ENCODE peak calls at places on chromosomes 12 and 14, in six cellular contexts. C, L, T, Z, P and O are unnamed samples.

GRCh38 chr14:90645842-90646443 is 170.3 kb downstream of the TTC7B start:
- DNase-seq in L (no peak), T (no peak), P (no peak), C (no peak), Z (no peak), O (peak)

GRCh38 chr12:107091989-107092641 is 1.2 kb downstream of the CRY1 start:
- DNase-seq in Z (peak), L (no peak), T (peak), C (peak), P (no peak), O (peak)

GRCh38 chr14:60622210-60622919 is 26.9 kb downstream of the SIX1 start:
- DNase-seq in P (no peak), C (no peak), Z (no peak), L (no peak), T (peak), O (no peak)

GRCh38 chr12:49622501-49623141 is 740 bp upstream of the PRPF40B start:
- DNase-seq in T (no peak), C (peak), Z (peak), P (peak), L (peak), O (no peak)

GRCh38 chr12:100141998-100142850 is 450 bp downstream of the BLTP3B start:
- DNase-seq in T (peak), Z (peak), L (peak), C (peak), P (no peak), O (peak)

GRCh38 chr14:89315493-89316456 is 101.3 kb downstream of the FOXN3 start:
- DNase-seq in Z (no peak), L (no peak), C (no peak), T (no peak), P (no peak), O (no peak)

GRCh38 chr12:10590976-10591375 is 22.4 kb downstream of the MAGOHB start:
- DNase-seq in L (no peak), Z (no peak), T (no peak), C (no peak), P (no peak), O (no peak)

GRCh38 chr14:68822964-68823363 is 30.1 kb upstream of the ZFP36L1 start:
- DNase-seq in L (no peak), T (no peak), C (no peak), P (no peak), Z (no peak), O (no peak)

GRCh38 chr14:81301813-81302212 is 81.1 kb upstream of the GTF2A1 start:
- DNase-seq in L (no peak), Z (no peak), C (no peak), T (no peak), P (no peak), O (no peak)

GRCh38 chr12:13116259-13116658 is 12.8 kb upstream of the GSG1 start:
- DNase-seq in Z (no peak), T (no peak), L (no peak), C (no peak), P (no peak), O (peak)

GRCh38 chr12:94304566-94305061 is 155.1 kb downstream of the CEP83 start:
- DNase-seq in L (no peak), P (no peak), Z (no peak), C (no peak), T (peak), O (no peak)

GRCh38 chr12:116495260-116495659 is 63.9 kb upstream of the MAP1LC3B2 start:
- DNase-seq in Z (no peak), P (no peak), L (peak), C (no peak), T (peak), O (no peak)

GRCh38 chr14:51357250-51357649 is 117.2 kb downstream of the TMX1 start:
- DNase-seq in T (peak), P (no peak), Z (no peak), L (no peak), C (no peak), O (no peak)

GRCh38 chr12:70645494-70646317 is 8.5 kb upstream of the PTPRB start:
- DNase-seq in T (peak), Z (peak), C (no peak), P (peak), L (peak), O (peak)

GRCh38 chr12:996881-997280 is 5.9 kb downstream of the ERC1 start:
- DNase-seq in Z (no peak), L (no peak), P (no peak), C (no peak), T (no peak), O (no peak)

GRCh38 chr12:118402251-118402650 is 25.9 kb downstream of the SUDS3 start:
- DNase-seq in T (peak), C (no peak), L (no peak), P (no peak), Z (no peak), O (peak)

GRCh38 chr12:103729499-103729898 is 111.5 kb downstream of the NT5DC3 start:
- DNase-seq in Z (no peak), P (no peak), T (no peak), L (no peak), C (no peak), O (no peak)

GRCh38 chr14:33986804-33987203 is 35.9 kb upstream of the EGLN3 start:
- DNase-seq in C (no peak), Z (no peak), P (no peak), L (no peak), T (peak), O (peak)

GRCh38 chr12:67826148-67826547 is 163.1 kb upstream of the IFNG-AS1 start:
- DNase-seq in C (no peak), P (no peak), Z (no peak), T (no peak), L (no peak), O (no peak)

GRCh38 chr14:24145700-24146621 is at the start of gene PSME2:
- DNase-seq in L (no peak), Z (peak), P (no peak), C (no peak), T (no peak), O (no peak)

GRCh38 chr14:38256358-38256840 is 506 bp upstream of the CLEC14A start:
- DNase-seq in L (no peak), T (peak), C (no peak), P (no peak), Z (no peak), O (peak)

GRCh38 chr14:24403294-24404013 is 4.7 kb downstream of the NYNRIN start:
- DNase-seq in P (no peak), L (peak), Z (no peak), T (peak), C (no peak), O (peak)

GRCh38 chr12:60394680-60395079 is 798.9 kb downstream of the SLC16A7 start:
- DNase-seq in T (peak), Z (no peak), C (no peak), L (no peak), P (no peak), O (peak)

GRCh38 chr12:60475825-60476224 is 880.0 kb downstream of the SLC16A7 start:
- DNase-seq in T (no peak), Z (no peak), C (no peak), P (no peak), L (no peak), O (no peak)

GRCh38 chr12:71639341-71639760 is 24.3 kb downstream of the ZFC3H1 start:
- DNase-seq in P (no peak), L (no peak), T (no peak), C (no peak), Z (peak), O (peak)

GRCh38 chr12:114682101-114682919 is 1.7 kb downstream of the TBX3 start:
- DNase-seq in C (no peak), L (no peak), T (no peak), P (no peak), Z (no peak), O (peak)

GRCh38 chr14:22824711-22825359 is 4.9 kb upstream of the MRPL52 start:
- DNase-seq in T (peak), Z (peak), C (no peak), L (no peak), P (no peak), O (peak)

GRCh38 chr14:60665178-60665555 is 15.9 kb upstream of the SIX1 start:
- DNase-seq in P (no peak), L (no peak), C (no peak), T (no peak), Z (no peak), O (no peak)

GRCh38 chr12:118813778-118814359 is 167.5 kb upstream of the SRRM4 start:
- DNase-seq in P (no peak), Z (peak), C (no peak), T (no peak), L (no peak), O (no peak)

GRCh38 chr12:68761901-68762630 is 16.1 kb downstream of the SLC35E3 start:
- DNase-seq in C (no peak), Z (no peak), T (no peak), P (no peak), L (no peak), O (no peak)

GRCh38 chr12:116319851-116320621 is 42.5 kb upstream of the MED13L start:
- DNase-seq in Z (no peak), L (no peak), T (peak), P (no peak), C (no peak), O (peak)

GRCh38 chr12:70719084-70719483 is 81.9 kb upstream of the PTPRB start:
- DNase-seq in C (no peak), Z (no peak), L (no peak), T (no peak), P (no peak), O (peak)

GRCh38 chr12:41213107-41213506 is 25.0 kb downstream of the PDZRN4 start:
- DNase-seq in C (no peak), P (no peak), T (no peak), Z (no peak), L (no peak), O (no peak)